ENCODE peak calls at places on chromosomes 7 and 10, in five cellular contexts. One of them, this sample, is unnamed.

GRCh38 chr7:91875851-91876250 is 4.7 kb downstream of the MTERF1 start:
- DNase-seq in naive thymus-derived CD4-positive, alpha-beta T cell: no peak
- DNase-seq in PC-9: no peak
- DNase-seq in left ventricle myocardium inferior: no peak
- DNase-seq in adipocyte: peak; percentile 45
- DNase-seq in this sample: no peak

GRCh38 chr10:13439771-13440708 is 88.8 kb downstream of the BEND7 start:
- DNase-seq in naive thymus-derived CD4-positive, alpha-beta T cell: peak; percentile 63
- DNase-seq in PC-9: no peak
- DNase-seq in left ventricle myocardium inferior: peak; percentile 25
- DNase-seq in adipocyte: peak; percentile 73
- DNase-seq in this sample: no peak

GRCh38 chr10:79007843-79008319 is 60.9 kb upstream of the ZMIZ1 start:
- DNase-seq in naive thymus-derived CD4-positive, alpha-beta T cell: no peak
- DNase-seq in PC-9: no peak
- DNase-seq in left ventricle myocardium inferior: no peak
- DNase-seq in adipocyte: peak; percentile 52
- DNase-seq in this sample: no peak

GRCh38 chr7:139583826-139584553 is 60.5 kb downstream of the CLEC2L start:
- DNase-seq in naive thymus-derived CD4-positive, alpha-beta T cell: no peak
- DNase-seq in PC-9: no peak
- DNase-seq in left ventricle myocardium inferior: no peak
- DNase-seq in adipocyte: no peak
- DNase-seq in this sample: no peak

GRCh38 chr10:130970341-130971122 is 341.0 kb downstream of the TCERG1L start:
- DNase-seq in naive thymus-derived CD4-positive, alpha-beta T cell: no peak
- DNase-seq in PC-9: no peak
- DNase-seq in left ventricle myocardium inferior: no peak
- DNase-seq in adipocyte: no peak
- DNase-seq in this sample: no peak

GRCh38 chr10:78664929-78665525 is 403.7 kb upstream of the ZMIZ1 start:
- DNase-seq in naive thymus-derived CD4-positive, alpha-beta T cell: no peak
- DNase-seq in PC-9: no peak
- DNase-seq in left ventricle myocardium inferior: no peak
- DNase-seq in adipocyte: peak; percentile 4
- DNase-seq in this sample: no peak

GRCh38 chr7:26298432-26299058 is 6.9 kb downstream of the SNX10 start:
- DNase-seq in naive thymus-derived CD4-positive, alpha-beta T cell: no peak
- DNase-seq in PC-9: no peak
- DNase-seq in left ventricle myocardium inferior: no peak
- DNase-seq in adipocyte: no peak
- DNase-seq in this sample: no peak

GRCh38 chr7:25852249-25852994 is 299.6 kb upstream of the NFE2L3 start:
- DNase-seq in naive thymus-derived CD4-positive, alpha-beta T cell: no peak
- DNase-seq in PC-9: no peak
- DNase-seq in left ventricle myocardium inferior: no peak
- DNase-seq in adipocyte: peak; percentile 47
- DNase-seq in this sample: no peak

GRCh38 chr10:118873738-118874105 is 119.0 kb upstream of the CACUL1 start:
- DNase-seq in naive thymus-derived CD4-positive, alpha-beta T cell: no peak
- DNase-seq in PC-9: no peak
- DNase-seq in left ventricle myocardium inferior: no peak
- DNase-seq in adipocyte: no peak
- DNase-seq in this sample: peak; percentile 26

GRCh38 chr10:71569775-71570588 is 149.6 kb downstream of the C10orf105 start:
- DNase-seq in naive thymus-derived CD4-positive, alpha-beta T cell: peak; percentile 64
- DNase-seq in PC-9: no peak
- DNase-seq in left ventricle myocardium inferior: peak; percentile 66
- DNase-seq in adipocyte: peak; percentile 73
- DNase-seq in this sample: no peak

GRCh38 chr10:44039599-44039998 is 345.3 kb downstream of the CXCL12 start:
- DNase-seq in naive thymus-derived CD4-positive, alpha-beta T cell: no peak
- DNase-seq in PC-9: no peak
- DNase-seq in left ventricle myocardium inferior: no peak
- DNase-seq in adipocyte: no peak
- DNase-seq in this sample: no peak

GRCh38 chr7:79785556-79785955 is 332.1 kb upstream of the MAGI2 start:
- DNase-seq in naive thymus-derived CD4-positive, alpha-beta T cell: no peak
- DNase-seq in PC-9: no peak
- DNase-seq in left ventricle myocardium inferior: no peak
- DNase-seq in adipocyte: no peak
- DNase-seq in this sample: no peak

GRCh38 chr10:24553051-24553612 is 170.6 kb downstream of the ARHGAP21 start:
- DNase-seq in naive thymus-derived CD4-positive, alpha-beta T cell: no peak
- DNase-seq in PC-9: no peak
- DNase-seq in left ventricle myocardium inferior: no peak
- DNase-seq in adipocyte: no peak
- DNase-seq in this sample: no peak

GRCh38 chr10:8060010-8060703 is 5.7 kb downstream of the GATA3 start:
- DNase-seq in naive thymus-derived CD4-positive, alpha-beta T cell: peak; percentile 79
- DNase-seq in PC-9: no peak
- DNase-seq in left ventricle myocardium inferior: no peak
- DNase-seq in adipocyte: peak; percentile 42
- DNase-seq in this sample: no peak

GRCh38 chr10:4141471-4141870 is 356.5 kb upstream of the KLF6 start:
- DNase-seq in naive thymus-derived CD4-positive, alpha-beta T cell: no peak
- DNase-seq in PC-9: no peak
- DNase-seq in left ventricle myocardium inferior: no peak
- DNase-seq in adipocyte: peak; percentile 22
- DNase-seq in this sample: no peak

GRCh38 chr10:28559661-28560060 is 26.7 kb downstream of the WAC start:
- DNase-seq in naive thymus-derived CD4-positive, alpha-beta T cell: no peak
- DNase-seq in PC-9: no peak
- DNase-seq in left ventricle myocardium inferior: no peak
- DNase-seq in adipocyte: peak; percentile 37
- DNase-seq in this sample: no peak

GRCh38 chr7:333399-333776 is 43.4 kb downstream of the FOXL3 start:
- DNase-seq in naive thymus-derived CD4-positive, alpha-beta T cell: no peak
- DNase-seq in PC-9: peak; percentile 49
- DNase-seq in left ventricle myocardium inferior: peak; percentile 82
- DNase-seq in adipocyte: peak; percentile 50
- DNase-seq in this sample: no peak

GRCh38 chr7:156827587-156828203 is 65.3 kb downstream of the LMBR1 start:
- DNase-seq in naive thymus-derived CD4-positive, alpha-beta T cell: no peak
- DNase-seq in PC-9: no peak
- DNase-seq in left ventricle myocardium inferior: no peak
- DNase-seq in adipocyte: peak; percentile 67
- DNase-seq in this sample: no peak
- H3K4me3 ChIP-seq in naive thymus-derived CD4-positive, alpha-beta T cell: no peak overlapping the region
- H3K4me3 ChIP-seq in PC-9: no peak overlapping the region
- H3K4me3 ChIP-seq in left ventricle myocardium inferior: no peak overlapping the region
- H3K4me3 ChIP-seq in adipocyte: no peak overlapping the region
- H3K4me3 ChIP-seq in this sample: no peak overlapping the region

GRCh38 chr7:128341733-128342132 is 2.0 kb downstream of the RBM28 start:
- DNase-seq in naive thymus-derived CD4-positive, alpha-beta T cell: no peak
- DNase-seq in PC-9: no peak
- DNase-seq in left ventricle myocardium inferior: no peak
- DNase-seq in adipocyte: no peak
- DNase-seq in this sample: no peak
- H3K4me3 ChIP-seq in naive thymus-derived CD4-positive, alpha-beta T cell: no peak overlapping the region
- H3K4me3 ChIP-seq in PC-9: no peak overlapping the region
- H3K4me3 ChIP-seq in left ventricle myocardium inferior: peak overlapping the region; percentile 87
- H3K4me3 ChIP-seq in adipocyte: peak overlapping the region; percentile 99
- H3K4me3 ChIP-seq in this sample: no peak overlapping the region

DNA sequence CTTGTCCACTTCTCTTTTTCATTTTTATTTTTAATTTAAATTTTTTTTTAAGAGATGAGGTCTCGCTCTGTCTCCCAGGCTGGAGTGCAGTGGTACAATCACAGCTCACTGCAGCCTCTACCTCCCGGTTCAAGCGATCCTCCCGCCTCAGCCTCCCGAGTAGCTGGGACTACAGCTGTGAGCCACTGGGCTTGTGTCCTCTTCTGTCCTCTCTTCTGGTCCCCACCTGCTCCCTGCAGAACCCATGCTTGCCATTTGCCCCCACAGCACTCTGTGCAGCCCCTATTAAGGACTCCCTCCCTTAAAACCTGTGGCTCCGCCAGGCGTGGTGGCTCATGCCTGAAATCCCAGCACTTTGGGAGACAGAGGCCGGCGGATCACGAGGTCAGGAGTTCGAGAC is 9.1 kb upstream of the FZD9 start:
- DNase-seq in naive thymus-derived CD4-positive, alpha-beta T cell: no peak
- DNase-seq in PC-9: no peak
- DNase-seq in left ventricle myocardium inferior: no peak
- DNase-seq in adipocyte: no peak
- DNase-seq in this sample: no peak
- H3K4me3 ChIP-seq in naive thymus-derived CD4-positive, alpha-beta T cell: no peak overlapping the region
- H3K4me3 ChIP-seq in PC-9: no peak overlapping the region
- H3K4me3 ChIP-seq in left ventricle myocardium inferior: peak overlapping the region; percentile 58
- H3K4me3 ChIP-seq in adipocyte: peak overlapping the region; percentile 59
- H3K4me3 ChIP-seq in this sample: peak overlapping the region; percentile 39

GRCh38 chr7:88399036-88399435 is 92.3 kb upstream of the STEAP4 start:
- DNase-seq in naive thymus-derived CD4-positive, alpha-beta T cell: no peak
- DNase-seq in PC-9: no peak
- DNase-seq in left ventricle myocardium inferior: no peak
- DNase-seq in adipocyte: no peak
- DNase-seq in this sample: no peak
- H3K4me3 ChIP-seq in naive thymus-derived CD4-positive, alpha-beta T cell: no peak overlapping the region
- H3K4me3 ChIP-seq in PC-9: no peak overlapping the region
- H3K4me3 ChIP-seq in left ventricle myocardium inferior: no peak overlapping the region
- H3K4me3 ChIP-seq in adipocyte: no peak overlapping the region
- H3K4me3 ChIP-seq in this sample: no peak overlapping the region

DNA sequence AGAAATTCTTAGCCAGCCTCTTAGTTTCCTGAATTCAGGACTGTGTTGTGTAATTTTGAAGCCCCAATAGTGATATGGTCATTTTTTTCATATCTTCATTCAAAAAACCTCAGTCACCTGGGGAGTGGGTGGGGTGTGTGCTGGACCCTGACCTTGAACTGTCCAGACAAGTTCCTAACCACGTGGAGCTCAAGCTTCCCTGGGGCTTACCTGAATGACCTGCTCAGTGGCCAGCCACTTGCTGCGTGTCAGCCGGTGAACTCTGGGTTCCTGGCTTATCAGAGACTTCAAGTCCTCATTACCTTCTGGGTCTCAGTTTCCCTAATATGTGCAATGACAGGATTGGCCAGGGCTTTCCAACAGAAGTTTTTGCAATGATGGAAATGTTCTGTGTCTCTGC is 27.1 kb downstream of the MGMT start:
- DNase-seq in naive thymus-derived CD4-positive, alpha-beta T cell: no peak
- DNase-seq in PC-9: no peak
- DNase-seq in left ventricle myocardium inferior: no peak
- DNase-seq in adipocyte: no peak
- DNase-seq in this sample: no peak
- H3K4me3 ChIP-seq in naive thymus-derived CD4-positive, alpha-beta T cell: no peak overlapping the region
- H3K4me3 ChIP-seq in PC-9: no peak overlapping the region
- H3K4me3 ChIP-seq in left ventricle myocardium inferior: no peak overlapping the region
- H3K4me3 ChIP-seq in adipocyte: no peak overlapping the region
- H3K4me3 ChIP-seq in this sample: no peak overlapping the region

GRCh38 chr7:11831727-11832495 is at the start of gene THSD7A:
- DNase-seq in naive thymus-derived CD4-positive, alpha-beta T cell: no peak
- DNase-seq in PC-9: no peak
- DNase-seq in left ventricle myocardium inferior: peak; percentile 42
- DNase-seq in adipocyte: peak; percentile 59
- DNase-seq in this sample: no peak
- H3K4me3 ChIP-seq in naive thymus-derived CD4-positive, alpha-beta T cell: no peak within 1 kb of the TSS
- H3K4me3 ChIP-seq in PC-9: peak within 1 kb of the TSS; percentile 53
- H3K4me3 ChIP-seq in left ventricle myocardium inferior: peak within 1 kb of the TSS; percentile 72
- H3K4me3 ChIP-seq in adipocyte: peak within 1 kb of the TSS; percentile 86
- H3K4me3 ChIP-seq in this sample: peak within 1 kb of the TSS; percentile 77

DNA sequence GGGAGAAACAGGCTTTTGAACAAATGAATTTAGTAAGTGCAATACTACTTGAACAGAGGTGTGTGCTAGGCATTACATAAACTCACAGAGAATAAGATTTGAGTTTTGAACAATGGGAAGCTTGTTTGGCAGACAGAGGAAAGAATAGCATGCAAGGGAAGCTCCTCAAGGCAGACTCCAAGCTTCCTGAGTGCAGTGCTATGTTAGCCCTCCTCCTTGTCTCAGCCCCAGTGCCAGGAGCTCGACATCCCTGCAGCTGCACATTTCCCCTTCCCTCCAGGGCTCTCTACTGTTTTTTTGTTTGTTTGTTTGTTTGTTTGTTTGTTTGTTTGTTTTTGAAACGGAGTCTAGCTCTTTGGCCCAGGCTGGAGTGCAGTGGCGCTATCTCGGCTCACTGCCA is 237.5 kb downstream of the IPMK start:
- DNase-seq in naive thymus-derived CD4-positive, alpha-beta T cell: no peak
- DNase-seq in PC-9: no peak
- DNase-seq in left ventricle myocardium inferior: no peak
- DNase-seq in adipocyte: no peak
- DNase-seq in this sample: no peak
- H3K4me3 ChIP-seq in naive thymus-derived CD4-positive, alpha-beta T cell: no peak overlapping the region
- H3K4me3 ChIP-seq in PC-9: no peak overlapping the region
- H3K4me3 ChIP-seq in left ventricle myocardium inferior: no peak overlapping the region
- H3K4me3 ChIP-seq in adipocyte: no peak overlapping the region
- H3K4me3 ChIP-seq in this sample: no peak overlapping the region

GRCh38 chr7:16915405-16915804 is 33.6 kb upstream of the AGR3 start:
- DNase-seq in naive thymus-derived CD4-positive, alpha-beta T cell: no peak
- DNase-seq in PC-9: peak; percentile 100
- DNase-seq in left ventricle myocardium inferior: no peak
- DNase-seq in adipocyte: peak; percentile 87
- DNase-seq in this sample: no peak
- H3K4me3 ChIP-seq in naive thymus-derived CD4-positive, alpha-beta T cell: no peak overlapping the region
- H3K4me3 ChIP-seq in PC-9: peak overlapping the region; percentile 5
- H3K4me3 ChIP-seq in left ventricle myocardium inferior: no peak overlapping the region
- H3K4me3 ChIP-seq in adipocyte: no peak overlapping the region
- H3K4me3 ChIP-seq in this sample: no peak overlapping the region

This sample was measured in epithelial cell of proximal tubule.